ENCODE peak calls at places on chromosomes 1 and 21, in four cellular contexts. One of them, this sample, is unnamed.

GRCh38 chr1:202692959-202693555 is 17.2 kb downstream of the SYT2 start:
- DNase-seq in cardiac muscle cell: peak; percentile 90
- DNase-seq in body of pancreas: peak; percentile 77
- DNase-seq in pancreas: peak; percentile 78
- DNase-seq in this sample: peak; percentile 38

GRCh38 chr1:219416598-219417238 is 196.2 kb downstream of the ZC3H11B start:
- DNase-seq in cardiac muscle cell: peak; percentile 69
- DNase-seq in body of pancreas: peak; percentile 79
- DNase-seq in pancreas: peak; percentile 65
- DNase-seq in this sample: peak; percentile 10

GRCh38 chr1:182829285-182829932 is 9.7 kb upstream of the DHX9 start:
- DNase-seq in cardiac muscle cell: no peak
- DNase-seq in body of pancreas: no peak
- DNase-seq in pancreas: no peak
- DNase-seq in this sample: no peak

GRCh38 chr1:223084466-223084865 is 58.6 kb downstream of the TLR5 start:
- DNase-seq in cardiac muscle cell: peak; percentile 30
- DNase-seq in body of pancreas: peak; percentile 83
- DNase-seq in pancreas: no peak
- DNase-seq in this sample: no peak

GRCh38 chr21:35400233-35400939 is 351.3 kb upstream of the RUNX1 start:
- DNase-seq in cardiac muscle cell: peak; percentile 49
- DNase-seq in body of pancreas: peak; percentile 20
- DNase-seq in pancreas: no peak
- DNase-seq in this sample: peak; percentile 58

GRCh38 chr1:176222196-176222595 is 15.1 kb upstream of the COP1 start:
- DNase-seq in cardiac muscle cell: no peak
- DNase-seq in body of pancreas: no peak
- DNase-seq in pancreas: no peak
- DNase-seq in this sample: no peak

GRCh38 chr1:235631816-235632215 is 17.8 kb downstream of the GNG4 start:
- DNase-seq in cardiac muscle cell: no peak
- DNase-seq in body of pancreas: no peak
- DNase-seq in pancreas: peak; percentile 26
- DNase-seq in this sample: no peak

GRCh38 chr21:28309596-28309995 is 683.1 kb downstream of the LTN1 start:
- DNase-seq in cardiac muscle cell: no peak
- DNase-seq in body of pancreas: no peak
- DNase-seq in pancreas: no peak
- DNase-seq in this sample: no peak

GRCh38 chr1:92476071-92476607 is 10.6 kb downstream of the GFI1 start:
- DNase-seq in cardiac muscle cell: no peak
- DNase-seq in body of pancreas: no peak
- DNase-seq in pancreas: no peak
- DNase-seq in this sample: peak; percentile 8

GRCh38 chr1:16143566-16144324 is 12.1 kb downstream of the EPHA2 start:
- DNase-seq in cardiac muscle cell: peak; percentile 88
- DNase-seq in body of pancreas: peak; percentile 78
- DNase-seq in pancreas: no peak
- DNase-seq in this sample: peak; percentile 74

GRCh38 chr1:115782571-115783281 is 14.2 kb upstream of the CASQ2 start:
- DNase-seq in cardiac muscle cell: no peak
- DNase-seq in body of pancreas: no peak
- DNase-seq in pancreas: no peak
- DNase-seq in this sample: peak; percentile 99

GRCh38 chr21:46441961-46442498 is 16.7 kb upstream of the DIP2A start:
- DNase-seq in cardiac muscle cell: no peak
- DNase-seq in body of pancreas: no peak
- DNase-seq in pancreas: no peak
- DNase-seq in this sample: no peak
- H3K4me1 ChIP-seq in cardiac muscle cell: no peaks in the 10 kb centered on the region
- H3K4me1 ChIP-seq in body of pancreas: no peaks in the 10 kb centered on the region
- H3K4me1 ChIP-seq in pancreas: no peaks in the 10 kb centered on the region
- H3K4me1 ChIP-seq in this sample: no peaks in the 10 kb centered on the region

DNA sequence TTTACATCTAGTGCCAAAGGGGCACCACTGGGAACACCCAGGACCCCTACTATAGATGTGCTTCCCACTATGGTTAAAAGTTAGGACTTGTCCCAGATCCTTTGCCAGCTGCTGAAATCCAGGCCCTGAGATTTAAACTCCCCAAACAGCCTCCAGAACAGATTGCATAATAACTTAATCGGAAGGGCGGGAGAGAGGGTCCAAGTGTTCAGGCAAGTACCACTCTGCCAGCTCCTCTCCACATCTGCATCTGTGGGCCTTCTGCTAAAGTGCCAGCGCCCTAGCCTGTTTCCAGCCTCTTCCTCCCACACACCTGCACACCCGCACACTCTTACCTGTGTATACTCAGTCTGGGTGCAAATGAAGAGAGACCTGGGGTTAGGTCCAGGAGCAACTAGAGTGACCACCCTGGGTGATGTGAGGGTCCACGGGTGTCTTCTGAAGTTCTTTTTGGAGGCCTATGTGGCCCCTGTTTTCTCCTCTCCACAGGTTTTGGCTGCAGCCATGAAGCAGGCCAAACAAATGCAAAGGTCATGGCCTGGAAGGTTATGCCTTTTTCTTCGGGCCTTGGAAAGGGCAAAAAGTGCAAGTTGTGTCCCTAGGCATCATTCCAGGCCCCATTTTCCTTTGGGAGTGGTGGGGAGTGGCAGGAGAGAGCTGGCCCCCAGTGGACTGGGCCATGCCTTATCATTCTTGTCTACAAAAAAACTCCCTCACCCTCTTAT is 29.3 kb downstream of the KIRREL1 start:
- DNase-seq in cardiac muscle cell: no peak
- DNase-seq in body of pancreas: no peak
- DNase-seq in pancreas: no peak
- DNase-seq in this sample: no peak
- H3K27ac ChIP-seq in cardiac muscle cell: no peak overlapping the region
- H3K27ac ChIP-seq in body of pancreas: no peak overlapping the region
- H3K27ac ChIP-seq in pancreas: no peak overlapping the region
- H3K27ac ChIP-seq in this sample: no peak overlapping the region

DNA sequence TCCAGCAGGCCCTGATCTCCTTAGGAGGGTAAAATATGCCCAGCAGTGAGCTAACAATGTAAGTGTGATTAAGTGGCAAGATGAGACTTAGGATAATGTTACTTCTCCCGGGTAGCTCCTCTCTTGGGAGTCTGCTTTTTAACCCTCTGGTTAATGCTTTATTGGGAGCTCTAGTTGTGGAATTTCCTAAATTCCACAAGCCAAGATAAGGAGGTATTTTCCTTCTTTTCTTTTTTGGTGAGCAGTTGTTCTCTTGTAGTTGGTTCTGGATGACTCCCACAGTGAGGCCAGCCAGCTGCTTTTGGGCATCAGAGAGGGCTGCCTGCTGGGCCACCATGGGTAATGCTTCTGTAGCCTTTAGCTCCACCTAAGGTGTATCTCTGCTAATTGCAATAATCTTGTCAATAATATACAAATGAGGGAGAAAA is 19.3 kb downstream of the C1orf52 start:
- DNase-seq in cardiac muscle cell: peak; percentile 14
- DNase-seq in body of pancreas: peak; percentile 50
- DNase-seq in pancreas: no peak
- DNase-seq in this sample: no peak
- TF ChIP-seq CTCF in cardiac muscle cell: peak; percentile 27
- TF ChIP-seq CTCF in body of pancreas: peak; percentile 48
- TF ChIP-seq CTCF in pancreas: no peak
- TF ChIP-seq CTCF in this sample: peak; percentile 69

GRCh38 chr1:23524716-23525401 is 6.2 kb downstream of the E2F2 start:
- DNase-seq in cardiac muscle cell: no peak
- DNase-seq in body of pancreas: no peak
- DNase-seq in pancreas: no peak
- DNase-seq in this sample: no peak

GRCh38 chr1:23522244-23523013 is 8.6 kb downstream of the E2F2 start:
- DNase-seq in cardiac muscle cell: no peak
- DNase-seq in body of pancreas: no peak
- DNase-seq in pancreas: no peak
- DNase-seq in this sample: no peak

GRCh38 chr1:23525558-23526174 is 5.4 kb downstream of the E2F2 start:
- DNase-seq in cardiac muscle cell: no peak
- DNase-seq in body of pancreas: no peak
- DNase-seq in pancreas: no peak
- DNase-seq in this sample: no peak

GRCh38 chr1:23526329-23527041 is 4.5 kb downstream of the E2F2 start:
- DNase-seq in cardiac muscle cell: no peak
- DNase-seq in body of pancreas: no peak
- DNase-seq in pancreas: no peak
- DNase-seq in this sample: no peak

DNA sequence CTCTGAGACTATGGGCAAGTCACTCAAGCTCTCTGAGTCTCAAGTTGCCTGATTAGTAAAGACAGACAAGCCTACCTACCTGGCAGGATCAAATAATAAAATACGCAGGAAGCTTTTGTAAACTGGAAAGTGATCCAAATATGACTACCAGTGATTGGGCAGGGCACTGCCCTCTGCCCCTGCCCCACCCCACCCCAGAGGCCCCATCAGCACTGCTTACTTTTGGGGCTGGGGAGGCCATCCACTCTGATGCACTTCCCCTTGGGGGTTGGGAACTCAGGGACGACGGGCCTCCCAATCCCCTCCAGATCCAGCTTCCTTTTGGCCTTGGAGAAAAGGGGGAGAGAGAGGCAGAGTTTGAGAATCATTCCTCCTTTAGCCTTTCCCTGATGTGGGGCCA is 6.9 kb downstream of the E2F2 start:
- DNase-seq in cardiac muscle cell: no peak
- DNase-seq in body of pancreas: no peak
- DNase-seq in pancreas: no peak
- DNase-seq in this sample: no peak
- H3K4me1 ChIP-seq in cardiac muscle cell: no peaks in the 10 kb centered on the region
- H3K4me1 ChIP-seq in body of pancreas: peaks cover 12% of the 10 kb centered on the region
- H3K4me1 ChIP-seq in pancreas: no peaks in the 10 kb centered on the region
- H3K4me1 ChIP-seq in this sample: no peaks in the 10 kb centered on the region

This sample was measured in foreskin keratinocyte.